ENCODE peak calls at places on chromosomes 1 and 21, in nine cellular contexts. Q, H, C, G, L, D, Z, I and W are unnamed samples.

GRCh38 chr1:206896261-206896660 is 982 bp upstream of the IL24 start:
- DNase-seq in Q (no peak), H (no peak), C (peak), G (no peak), L (no peak), D (no peak), Z (no peak), I (no peak), W (no peak)

GRCh38 chr1:51654000-51654399 is 37.1 kb downstream of the OSBPL9 start:
- DNase-seq in Q (no peak), H (no peak), C (no peak), G (no peak), L (no peak), D (no peak), Z (no peak), I (no peak), W (no peak)

GRCh38 chr1:70685300-70686286 is 274.5 kb downstream of the CTH start:
- DNase-seq in Q (no peak), H (peak), C (peak), G (no peak), L (peak), D (peak), Z (no peak), I (no peak), W (no peak)

GRCh38 chr21:32093758-32094463 is 184.9 kb downstream of the MIS18A start:
- DNase-seq in Q (no peak), H (no peak), C (no peak), G (no peak), L (no peak), D (no peak), Z (no peak), I (no peak), W (no peak)

GRCh38 chr1:28378906-28379305 is 9.4 kb downstream of the PHACTR4 start:
- DNase-seq in Q (no peak), H (no peak), C (no peak), G (no peak), L (no peak), D (no peak), Z (no peak), I (no peak), W (no peak)

GRCh38 chr1:206471415-206471801 is 1.1 kb downstream of the IKBKE start:
- DNase-seq in Q (no peak), H (no peak), C (no peak), G (no peak), L (no peak), D (no peak), Z (no peak), I (no peak), W (no peak)

GRCh38 chr1:18422954-18423353 is 57.8 kb upstream of the KLHDC7A start:
- DNase-seq in Q (no peak), H (no peak), C (no peak), G (no peak), L (no peak), D (no peak), Z (no peak), I (no peak), W (no peak)

GRCh38 chr1:54464477-54465146 is 58.4 kb upstream of the SSBP3 start:
- DNase-seq in Q (peak), H (no peak), C (no peak), G (no peak), L (peak), D (no peak), Z (no peak), I (no peak), W (no peak)

GRCh38 chr1:1371354-1371740 is 3.7 kb downstream of the AURKAIP1 start:
- DNase-seq in Q (no peak), H (no peak), C (peak), G (peak), L (peak), D (no peak), Z (no peak), I (peak), W (no peak)

GRCh38 chr1:244794071-244794470 is 41.4 kb upstream of the COX20 start:
- DNase-seq in Q (no peak), H (no peak), C (no peak), G (no peak), L (no peak), D (no peak), Z (no peak), I (no peak), W (no peak)

GRCh38 chr1:203673550-203674411 is 47.1 kb downstream of the ATP2B4 start:
- DNase-seq in Q (no peak), H (peak), C (peak), G (peak), L (peak), D (peak), Z (peak), I (peak), W (no peak)

GRCh38 chr1:156852414-156852874 is 6.5 kb downstream of the INSRR start:
- DNase-seq in Q (no peak), H (peak), C (peak), G (no peak), L (no peak), D (peak), Z (no peak), I (no peak), W (no peak)

GRCh38 chr1:180213401-180214177 is 16.5 kb upstream of the LHX4 start:
- DNase-seq in Q (no peak), H (no peak), C (peak), G (peak), L (no peak), D (no peak), Z (peak), I (peak), W (no peak)

GRCh38 chr1:26021647-26022403 is at the start of gene EXTL1:
- DNase-seq in Q (no peak), H (no peak), C (no peak), G (no peak), L (no peak), D (no peak), Z (no peak), I (no peak), W (peak)

GRCh38 chr1:114892194-114892918 is 37.7 kb downstream of the SYCP1 start:
- DNase-seq in Q (no peak), H (no peak), C (no peak), G (no peak), L (no peak), D (no peak), Z (no peak), I (no peak), W (no peak)